ENCODE peak calls at places on chromosomes 11 and 22, in five cellular contexts. One of them, this sample, is unnamed.

GRCh38 chr11:109062445-109062844 is 359.5 kb upstream of the C11orf87 start:
- DNase-seq in heart right ventricle: no peak
- DNase-seq in AG10803: peak
- DNase-seq in NB4: no peak
- DNase-seq in fibroblast of lung: peak
- DNase-seq in this sample: no peak

GRCh38 chr11:40186401-40187091 is 1272.9 kb downstream of the LRRC4C start:
- DNase-seq in AG10803: no peak
- DNase-seq in heart right ventricle: no peak
- DNase-seq in fibroblast of lung: no peak
- DNase-seq in NB4: peak
- DNase-seq in this sample: no peak

GRCh38 chr11:60498399-60498798 is 5.8 kb downstream of the MS4A12 start:
- DNase-seq in heart right ventricle: no peak
- DNase-seq in fibroblast of lung: no peak
- DNase-seq in AG10803: no peak
- DNase-seq in NB4: no peak
- DNase-seq in this sample: no peak

GRCh38 chr11:84526250-84526649 is 1100.9 kb downstream of the DLG2 start:
- DNase-seq in fibroblast of lung: no peak
- DNase-seq in AG10803: no peak
- DNase-seq in heart right ventricle: no peak
- DNase-seq in NB4: no peak
- DNase-seq in this sample: no peak

GRCh38 chr11:118306556-118306955 is 2.0 kb downstream of the CD3E start:
- DNase-seq in AG10803: no peak
- DNase-seq in heart right ventricle: no peak
- DNase-seq in NB4: no peak
- DNase-seq in fibroblast of lung: no peak
- DNase-seq in this sample: no peak

GRCh38 chr11:126317681-126318641 is 14.1 kb downstream of the DCPS start:
- DNase-seq in AG10803: peak
- DNase-seq in NB4: peak
- DNase-seq in fibroblast of lung: peak
- DNase-seq in heart right ventricle: peak
- DNase-seq in this sample: peak

GRCh38 chr11:65557280-65558001 is 718 bp downstream of the LTBP3 start:
- DNase-seq in AG10803: no peak
- DNase-seq in heart right ventricle: no peak
- DNase-seq in fibroblast of lung: peak
- DNase-seq in NB4: no peak
- DNase-seq in this sample: no peak

GRCh38 chr11:117143390-117143789 is 697 bp upstream of the PAFAH1B2 start:
- DNase-seq in NB4: peak
- DNase-seq in fibroblast of lung: peak
- DNase-seq in heart right ventricle: peak
- DNase-seq in AG10803: peak
- DNase-seq in this sample: peak

GRCh38 chr11:45146072-45147016 is at the start of gene PRDM11:
- DNase-seq in heart right ventricle: peak
- DNase-seq in NB4: peak
- DNase-seq in AG10803: peak
- DNase-seq in fibroblast of lung: peak
- DNase-seq in this sample: peak

GRCh38 chr11:118674094-118674460 is 5.4 kb downstream of the TREH start:
- DNase-seq in fibroblast of lung: no peak
- DNase-seq in heart right ventricle: no peak
- DNase-seq in AG10803: no peak
- DNase-seq in NB4: no peak
- DNase-seq in this sample: no peak

GRCh38 chr11:125201525-125202121 is 37.1 kb downstream of the PKNOX2 start:
- DNase-seq in heart right ventricle: no peak
- DNase-seq in NB4: no peak
- DNase-seq in fibroblast of lung: no peak
- DNase-seq in AG10803: no peak
- DNase-seq in this sample: peak

GRCh38 chr11:128771102-128771501 is 77.2 kb downstream of the FLI1 start:
- DNase-seq in AG10803: no peak
- DNase-seq in NB4: no peak
- DNase-seq in heart right ventricle: no peak
- DNase-seq in fibroblast of lung: no peak
- DNase-seq in this sample: no peak

GRCh38 chr22:17131686-17132085 is 10.5 kb upstream of the TMEM121B start:
- DNase-seq in fibroblast of lung: no peak
- DNase-seq in heart right ventricle: no peak
- DNase-seq in AG10803: no peak
- DNase-seq in NB4: no peak
- DNase-seq in this sample: no peak

GRCh38 chr11:33701302-33701701 is 676 bp upstream of the C11orf91 start:
- DNase-seq in heart right ventricle: no peak
- DNase-seq in fibroblast of lung: peak
- DNase-seq in AG10803: peak
- DNase-seq in NB4: peak
- DNase-seq in this sample: no peak

GRCh38 chr11:3723014-3723708 is 52.0 kb upstream of the CHRNA10 start:
- DNase-seq in AG10803: peak
- DNase-seq in fibroblast of lung: peak
- DNase-seq in NB4: peak
- DNase-seq in heart right ventricle: no peak
- DNase-seq in this sample: peak

GRCh38 chr11:34274712-34275398 is 83.0 kb downstream of the ABTB2 start:
- DNase-seq in fibroblast of lung: peak
- DNase-seq in AG10803: peak
- DNase-seq in NB4: no peak
- DNase-seq in heart right ventricle: peak
- DNase-seq in this sample: peak

GRCh38 chr22:41658869-41659268 is 29.8 kb downstream of the SNU13 start:
- DNase-seq in NB4: no peak
- DNase-seq in heart right ventricle: no peak
- DNase-seq in fibroblast of lung: no peak
- DNase-seq in AG10803: no peak
- DNase-seq in this sample: no peak

GRCh38 chr11:114348200-114349191 is 51.8 kb downstream of the C11orf71 start:
- DNase-seq in heart right ventricle: peak
- DNase-seq in fibroblast of lung: peak
- DNase-seq in AG10803: peak
- DNase-seq in NB4: peak
- DNase-seq in this sample: peak

GRCh38 chr11:58573451-58574104 is 2.1 kb downstream of the LPXN start:
- DNase-seq in AG10803: peak
- DNase-seq in fibroblast of lung: peak
- DNase-seq in NB4: peak
- DNase-seq in heart right ventricle: peak
- DNase-seq in this sample: peak

GRCh38 chr11:86787651-86788050 is 12.7 kb upstream of the PRSS23 start:
- DNase-seq in heart right ventricle: no peak
- DNase-seq in AG10803: no peak
- DNase-seq in NB4: no peak
- DNase-seq in fibroblast of lung: no peak
- DNase-seq in this sample: no peak

GRCh38 chr22:48980918-48981317 is 846.8 kb downstream of the BRD1 start:
- DNase-seq in fibroblast of lung: no peak
- DNase-seq in AG10803: no peak
- DNase-seq in heart right ventricle: no peak
- DNase-seq in NB4: no peak
- DNase-seq in this sample: no peak

GRCh38 chr11:36672815-36673450 is 74.9 kb upstream of the RAG2 start:
- DNase-seq in heart right ventricle: peak
- DNase-seq in fibroblast of lung: peak
- DNase-seq in NB4: peak
- DNase-seq in AG10803: peak
- DNase-seq in this sample: peak

GRCh38 chr11:27705873-27706820 is 5.9 kb upstream of the BDNF start:
- DNase-seq in fibroblast of lung: peak
- DNase-seq in NB4: peak
- DNase-seq in AG10803: peak
- DNase-seq in heart right ventricle: no peak
- DNase-seq in this sample: no peak

GRCh38 chr22:48444320-48445112 is 1383.2 kb downstream of the BRD1 start:
- DNase-seq in NB4: peak
- DNase-seq in fibroblast of lung: no peak
- DNase-seq in heart right ventricle: no peak
- DNase-seq in AG10803: peak
- DNase-seq in this sample: peak

GRCh38 chr11:130781906-130782305 is 134.4 kb downstream of the SNX19 start:
- DNase-seq in heart right ventricle: no peak
- DNase-seq in AG10803: peak
- DNase-seq in fibroblast of lung: peak
- DNase-seq in NB4: no peak
- DNase-seq in this sample: no peak

GRCh38 chr11:75946531-75947530 is 131.8 kb downstream of the UVRAG start:
- DNase-seq in fibroblast of lung: peak
- DNase-seq in AG10803: no peak
- DNase-seq in heart right ventricle: peak
- DNase-seq in NB4: peak
- DNase-seq in this sample: peak

GRCh38 chr11:8807544-8808225 is 103.3 kb upstream of the AKIP1 start:
- DNase-seq in NB4: no peak
- DNase-seq in heart right ventricle: peak
- DNase-seq in fibroblast of lung: peak
- DNase-seq in AG10803: peak
- DNase-seq in this sample: peak

GRCh38 chr11:16412525-16413194 is 56.3 kb upstream of the SOX6 start:
- DNase-seq in NB4: no peak
- DNase-seq in fibroblast of lung: no peak
- DNase-seq in heart right ventricle: no peak
- DNase-seq in AG10803: no peak
- DNase-seq in this sample: no peak

DNA sequence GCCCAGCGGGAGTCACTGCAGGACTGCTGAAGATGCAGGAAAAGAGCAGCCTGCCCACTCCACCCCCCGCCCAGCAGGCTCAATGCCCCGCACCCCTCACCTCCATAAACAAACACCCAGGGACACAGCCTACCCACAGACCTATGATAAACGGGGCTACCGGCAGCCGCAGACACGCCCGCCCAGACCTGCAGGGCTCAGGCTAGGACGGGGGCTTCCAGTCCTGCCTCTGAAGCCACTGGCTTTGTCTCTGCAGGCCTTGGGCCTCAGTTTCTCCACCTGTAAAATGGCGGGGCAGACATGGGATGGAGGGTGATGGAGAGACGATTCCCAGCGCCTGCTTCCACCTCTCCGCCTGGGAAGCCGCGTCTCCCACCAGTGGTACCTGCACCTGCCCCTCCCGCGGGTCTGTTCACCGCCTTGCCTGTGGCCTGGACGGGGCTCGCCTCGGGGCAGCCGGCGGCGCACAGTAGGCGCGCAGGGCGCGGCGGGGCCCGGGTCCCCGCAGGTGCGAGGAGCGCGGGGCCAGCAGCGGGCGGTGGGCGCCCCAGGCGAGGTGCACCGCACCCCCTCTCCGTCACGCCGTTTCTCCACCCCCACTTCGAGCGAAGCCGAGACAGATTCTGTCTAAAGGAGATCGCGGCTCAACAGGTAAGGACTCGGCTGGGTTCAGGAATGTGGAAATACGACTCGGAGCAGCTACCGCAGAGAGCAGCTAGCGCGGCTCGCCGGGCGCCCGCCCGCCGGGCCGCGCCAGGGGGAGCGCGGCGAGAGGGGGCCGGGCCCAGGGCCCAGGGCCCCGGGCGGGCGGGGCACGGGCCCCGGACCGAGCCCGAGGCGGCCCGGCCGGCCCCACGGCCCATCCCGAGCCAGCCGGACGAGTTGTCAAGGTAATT is 1.4 kb downstream of the WNT7B start:
- DNase-seq in heart right ventricle: no peak
- DNase-seq in AG10803: no peak
- DNase-seq in NB4: no peak
- DNase-seq in fibroblast of lung: no peak
- DNase-seq in this sample: no peak
- H3K4me3 ChIP-seq in heart right ventricle: no peak
- H3K4me3 ChIP-seq in AG10803: no peak
- H3K4me3 ChIP-seq in NB4: no peak
- H3K4me3 ChIP-seq in fibroblast of lung: no peak
- H3K4me3 ChIP-seq in this sample: peak

GRCh38 chr11:899724-900123 is 10.9 kb downstream of the CHID1 start:
- DNase-seq in fibroblast of lung: no peak
- DNase-seq in NB4: no peak
- DNase-seq in AG10803: no peak
- DNase-seq in heart right ventricle: no peak
- DNase-seq in this sample: no peak

GRCh38 chr11:897226-898159 is 13.1 kb downstream of the CHID1 start:
- DNase-seq in heart right ventricle: no peak
- DNase-seq in NB4: no peak
- DNase-seq in fibroblast of lung: no peak
- DNase-seq in AG10803: no peak
- DNase-seq in this sample: no peak

GRCh38 chr11:898540-899190 is 11.9 kb downstream of the CHID1 start:
- DNase-seq in fibroblast of lung: peak
- DNase-seq in heart right ventricle: no peak
- DNase-seq in NB4: no peak
- DNase-seq in AG10803: no peak
- DNase-seq in this sample: no peak

GRCh38 chr11:898160-898517 is 12.5 kb downstream of the CHID1 start:
- DNase-seq in fibroblast of lung: peak
- DNase-seq in AG10803: no peak
- DNase-seq in heart right ventricle: no peak
- DNase-seq in NB4: peak
- DNase-seq in this sample: no peak

GRCh38 chr11:900545-900944 is 10.1 kb downstream of the CHID1 start:
- DNase-seq in AG10803: no peak
- DNase-seq in fibroblast of lung: no peak
- DNase-seq in heart right ventricle: no peak
- DNase-seq in NB4: no peak
- DNase-seq in this sample: no peak
- H3K4me3 ChIP-seq in AG10803: no peak
- H3K4me3 ChIP-seq in fibroblast of lung: no peak
- H3K4me3 ChIP-seq in heart right ventricle: no peak
- H3K4me3 ChIP-seq in NB4: no peak
- H3K4me3 ChIP-seq in this sample: no peak

GRCh38 chr11:120510406-120511115 is 987 bp upstream of the GRIK4 start:
- DNase-seq in heart right ventricle: no peak
- DNase-seq in fibroblast of lung: no peak
- DNase-seq in NB4: no peak
- DNase-seq in AG10803: no peak
- DNase-seq in this sample: no peak
- H3K4me3 ChIP-seq in heart right ventricle: peak
- H3K4me3 ChIP-seq in fibroblast of lung: no peak
- H3K4me3 ChIP-seq in NB4: no peak
- H3K4me3 ChIP-seq in AG10803: no peak
- H3K4me3 ChIP-seq in this sample: no peak

GRCh38 chr22:38335077-38335476 is 17.8 kb upstream of the CSNK1E start:
- DNase-seq in fibroblast of lung: peak
- DNase-seq in AG10803: peak
- DNase-seq in NB4: peak
- DNase-seq in heart right ventricle: no peak
- DNase-seq in this sample: no peak

GRCh38 chr22:38338772-38339379 is 21.6 kb upstream of the CSNK1E start:
- DNase-seq in fibroblast of lung: peak
- DNase-seq in NB4: peak
- DNase-seq in AG10803: no peak
- DNase-seq in heart right ventricle: no peak
- DNase-seq in this sample: no peak

DNA sequence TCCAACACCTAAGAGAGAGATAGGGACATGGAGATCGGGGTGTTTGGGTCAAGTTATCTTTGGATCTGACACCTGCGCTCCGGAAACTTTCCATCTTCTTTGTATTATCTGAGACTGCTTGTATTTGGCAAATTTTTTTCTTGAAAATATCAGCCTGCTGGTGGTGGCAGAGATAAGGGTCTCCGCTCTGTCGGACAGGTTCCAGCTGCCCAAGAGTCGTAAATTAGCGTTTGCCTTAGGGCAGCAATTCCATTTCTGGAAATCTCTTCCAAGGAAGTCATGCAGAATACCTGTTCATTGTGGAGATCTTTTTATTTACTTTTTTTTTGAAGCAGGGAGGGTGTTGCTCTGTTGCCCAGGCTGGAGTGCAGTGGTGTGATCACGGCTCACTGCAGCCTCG is 19.5 kb upstream of the CSNK1E start:
- DNase-seq in heart right ventricle: no peak
- DNase-seq in AG10803: no peak
- DNase-seq in fibroblast of lung: no peak
- DNase-seq in NB4: no peak
- DNase-seq in this sample: no peak
- H3K4me3 ChIP-seq in heart right ventricle: no peak
- H3K4me3 ChIP-seq in AG10803: peak
- H3K4me3 ChIP-seq in fibroblast of lung: no peak
- H3K4me3 ChIP-seq in NB4: no peak
- H3K4me3 ChIP-seq in this sample: peak

This sample was measured in astrocyte of the cerebellum.